ENCODE peak calls at places on chromosomes 4 and X, in five cellular contexts. One of them, this sample, is unnamed.

GRCh38 chrX:51894697-51895336 is 1.4 kb downstream of the MAGED1 start:
- DNase-seq in lower leg skin: no peak
- DNase-seq in iris pigment epithelial cell: peak
- DNase-seq in stimulated activated CD4-positive, alpha-beta T cell treated with anti-CD3 and anti-CD28 coated beads, Interleukin-4, amount 100 ng/mL, for 4 hours: no peak
- DNase-seq in H7: peak
- DNase-seq in this sample: peak

GRCh38 chrX:18252644-18253359 is 32.1 kb upstream of the BEND2 start:
- DNase-seq in lower leg skin: no peak
- DNase-seq in iris pigment epithelial cell: peak
- DNase-seq in stimulated activated CD4-positive, alpha-beta T cell treated with anti-CD3 and anti-CD28 coated beads, Interleukin-4, amount 100 ng/mL, for 4 hours: no peak
- DNase-seq in H7: peak
- DNase-seq in this sample: no peak

GRCh38 chr4:3368841-3369760 is 72.7 kb upstream of the HGFAC start:
- DNase-seq in stimulated activated CD4-positive, alpha-beta T cell treated with anti-CD3 and anti-CD28 coated beads, Interleukin-4, amount 100 ng/mL, for 4 hours: no peak
- DNase-seq in lower leg skin: no peak
- DNase-seq in H7: peak
- DNase-seq in iris pigment epithelial cell: no peak
- DNase-seq in this sample: no peak

GRCh38 chr4:15778191-15778741 is at the start of gene CD38:
- DNase-seq in lower leg skin: no peak
- DNase-seq in stimulated activated CD4-positive, alpha-beta T cell treated with anti-CD3 and anti-CD28 coated beads, Interleukin-4, amount 100 ng/mL, for 4 hours: peak
- DNase-seq in iris pigment epithelial cell: peak
- DNase-seq in H7: peak
- DNase-seq in this sample: peak

GRCh38 chr4:11881364-11881763 is 452.7 kb upstream of the HS3ST1 start:
- DNase-seq in iris pigment epithelial cell: no peak
- DNase-seq in H7: no peak
- DNase-seq in stimulated activated CD4-positive, alpha-beta T cell treated with anti-CD3 and anti-CD28 coated beads, Interleukin-4, amount 100 ng/mL, for 4 hours: no peak
- DNase-seq in lower leg skin: no peak
- DNase-seq in this sample: no peak

GRCh38 chrX:154310991-154311541 is 15.5 kb downstream of the TKTL1 start:
- DNase-seq in stimulated activated CD4-positive, alpha-beta T cell treated with anti-CD3 and anti-CD28 coated beads, Interleukin-4, amount 100 ng/mL, for 4 hours: no peak
- DNase-seq in iris pigment epithelial cell: peak
- DNase-seq in H7: no peak
- DNase-seq in lower leg skin: no peak
- DNase-seq in this sample: no peak

GRCh38 chr4:105246712-105247111 is 100.0 kb downstream of the TET2 start:
- DNase-seq in H7: no peak
- DNase-seq in iris pigment epithelial cell: peak
- DNase-seq in lower leg skin: no peak
- DNase-seq in stimulated activated CD4-positive, alpha-beta T cell treated with anti-CD3 and anti-CD28 coated beads, Interleukin-4, amount 100 ng/mL, for 4 hours: no peak
- DNase-seq in this sample: no peak

GRCh38 chr4:83114576-83114975 is at the start of gene PLAC8:
- DNase-seq in lower leg skin: no peak
- DNase-seq in H7: no peak
- DNase-seq in stimulated activated CD4-positive, alpha-beta T cell treated with anti-CD3 and anti-CD28 coated beads, Interleukin-4, amount 100 ng/mL, for 4 hours: peak
- DNase-seq in iris pigment epithelial cell: peak
- DNase-seq in this sample: no peak

GRCh38 chr4:46979283-46979682 is 14.1 kb downstream of the GABRA4 start:
- DNase-seq in lower leg skin: no peak
- DNase-seq in H7: no peak
- DNase-seq in iris pigment epithelial cell: no peak
- DNase-seq in stimulated activated CD4-positive, alpha-beta T cell treated with anti-CD3 and anti-CD28 coated beads, Interleukin-4, amount 100 ng/mL, for 4 hours: no peak
- DNase-seq in this sample: no peak

GRCh38 chr4:44806076-44806475 is 79.7 kb upstream of the GNPDA2 start:
- DNase-seq in iris pigment epithelial cell: no peak
- DNase-seq in stimulated activated CD4-positive, alpha-beta T cell treated with anti-CD3 and anti-CD28 coated beads, Interleukin-4, amount 100 ng/mL, for 4 hours: no peak
- DNase-seq in H7: no peak
- DNase-seq in lower leg skin: no peak
- DNase-seq in this sample: no peak

GRCh38 chr4:117479673-117480072 is 394.3 kb upstream of the TRAM1L1 start:
- DNase-seq in H7: no peak
- DNase-seq in stimulated activated CD4-positive, alpha-beta T cell treated with anti-CD3 and anti-CD28 coated beads, Interleukin-4, amount 100 ng/mL, for 4 hours: peak
- DNase-seq in lower leg skin: no peak
- DNase-seq in iris pigment epithelial cell: no peak
- DNase-seq in this sample: no peak

GRCh38 chr4:77358315-77358928 is 201.4 kb downstream of the CCNG2 start:
- DNase-seq in lower leg skin: no peak
- DNase-seq in H7: peak
- DNase-seq in iris pigment epithelial cell: peak
- DNase-seq in stimulated activated CD4-positive, alpha-beta T cell treated with anti-CD3 and anti-CD28 coated beads, Interleukin-4, amount 100 ng/mL, for 4 hours: no peak
- DNase-seq in this sample: no peak

GRCh38 chrX:11533211-11533651 is 132.5 kb downstream of the ARHGAP6 start:
- DNase-seq in iris pigment epithelial cell: peak
- DNase-seq in stimulated activated CD4-positive, alpha-beta T cell treated with anti-CD3 and anti-CD28 coated beads, Interleukin-4, amount 100 ng/mL, for 4 hours: no peak
- DNase-seq in lower leg skin: no peak
- DNase-seq in H7: peak
- DNase-seq in this sample: no peak

GRCh38 chr4:26238426-26238781 is 82.4 kb upstream of the RBPJ start:
- DNase-seq in lower leg skin: no peak
- DNase-seq in iris pigment epithelial cell: no peak
- DNase-seq in stimulated activated CD4-positive, alpha-beta T cell treated with anti-CD3 and anti-CD28 coated beads, Interleukin-4, amount 100 ng/mL, for 4 hours: no peak
- DNase-seq in H7: no peak
- DNase-seq in this sample: no peak

GRCh38 chr4:14023036-14023435 is 395.5 kb upstream of the BOD1L1 start:
- DNase-seq in stimulated activated CD4-positive, alpha-beta T cell treated with anti-CD3 and anti-CD28 coated beads, Interleukin-4, amount 100 ng/mL, for 4 hours: no peak
- DNase-seq in H7: no peak
- DNase-seq in iris pigment epithelial cell: no peak
- DNase-seq in lower leg skin: no peak
- DNase-seq in this sample: no peak

This sample was measured in nucleus accumbens.